ENCODE peak calls at places on chromosomes 2 and 18, in nine cellular contexts. E is WERI-Rb-1; B is IMR-90; Z is AG08395; J is brain microvascular endothelial cell; V is T-helper 22 cell; D is RCC 7860; L is psoas muscle; M is stimulated activated CD8-positive, alpha-beta memory T cell treated with anti-CD3 and anti-CD28 coated beads, Interleukin-2, amount 100 ng/mL, for 1 hour. U is an unnamed sample.

GRCh38 chr2:221997100-221997499 is 301.7 kb downstream of the PAX3 start:
- DNase-seq in V (no peak), Z (peak), E (no peak), L (no peak), B (peak), M (no peak), D (peak), J (peak), U (no peak)

GRCh38 chr2:40344364-40344763 is 107.5 kb downstream of the SLC8A1 start:
- DNase-seq in V (no peak), E (no peak), B (peak), Z (no peak), D (no peak), J (no peak), M (no peak), L (no peak), U (no peak)

GRCh38 chr2:26076001-26076587 is 42.2 kb downstream of the RAB10 start:
- DNase-seq in D (no peak), B (no peak), Z (no peak), L (no peak), E (no peak), M (no peak), V (no peak), J (no peak), U (no peak)

GRCh38 chr2:237453671-237454070 is 33.4 kb upstream of the MLPH start:
- DNase-seq in J (no peak), L (no peak), D (no peak), M (no peak), B (no peak), E (no peak), Z (no peak), V (no peak), U (no peak)

GRCh38 chr2:133077259-133077822 is 407.3 kb upstream of the LYPD1 start:
- DNase-seq in D (no peak), M (no peak), B (peak), L (no peak), Z (no peak), J (no peak), V (no peak), E (no peak), U (no peak)

GRCh38 chr2:236309669-236310029 is 45.4 kb upstream of the ASB18 start:
- DNase-seq in Z (peak), E (peak), L (no peak), V (no peak), M (no peak), B (no peak), D (no peak), J (no peak), U (no peak)

GRCh38 chr18:5464241-5464640 is 79.6 kb downstream of the EPB41L3 start:
- DNase-seq in Z (no peak), D (no peak), J (no peak), L (no peak), V (no peak), E (no peak), B (no peak), M (no peak), U (no peak)

GRCh38 chr2:145464901-145465300 is 945.0 kb upstream of the ZEB2 start:
- DNase-seq in Z (no peak), M (no peak), D (no peak), J (no peak), V (no peak), B (no peak), L (no peak), E (no peak), U (no peak)

GRCh38 chr18:58364867-58365533 is 263.9 kb downstream of the ALPK2 start:
- DNase-seq in V (no peak), M (no peak), E (no peak), B (peak), Z (peak), D (peak), J (peak), L (no peak), U (no peak)

GRCh38 chr2:207334631-207335371 is 169.1 kb upstream of the KLF7 start:
- DNase-seq in V (no peak), Z (peak), L (peak), E (no peak), B (peak), J (peak), M (no peak), D (peak), U (peak)

GRCh38 chr2:17190527-17190926 is 327.7 kb downstream of the RAD51AP2 start:
- DNase-seq in L (no peak), V (no peak), B (no peak), Z (no peak), J (no peak), E (no peak), D (no peak), M (no peak), U (no peak)

GRCh38 chr2:227511239-227511930 is 39.4 kb downstream of the AGFG1 start:
- DNase-seq in D (no peak), B (no peak), J (no peak), L (no peak), M (no peak), V (no peak), E (no peak), Z (no peak), U (no peak)

U was measured in tibial artery.